ENCODE peak calls at places on chromosomes 7 and 10, in seven cellular contexts. I is K562, F is OCI-LY7, M is heart left ventricle, E is body of pancreas, G is PC-9, B is GM23338. Q is an unnamed sample.

GRCh38 chr7:159125104-159125943 is 19.3 kb downstream of the VIPR2 start:
- DNase-seq in I (no peak), F (no peak), M (no peak), E (no peak), G (no peak), B (no peak), Q (no peak)

GRCh38 chr7:115117748-115118147 is 195.9 kb downstream of the MDFIC start:
- DNase-seq in I (no peak), F (no peak), M (no peak), E (no peak), G (no peak), B (peak), Q (no peak)

GRCh38 chr7:158052381-158053095 is 535.1 kb downstream of the PTPRN2 start:
- DNase-seq in I (no peak), F (no peak), M (no peak), E (no peak), G (no peak), B (no peak), Q (no peak)

GRCh38 chr10:90560331-90560730 is 297.5 kb downstream of the HTR7 start:
- DNase-seq in I (no peak), F (no peak), M (no peak), E (no peak), G (no peak), B (no peak), Q (no peak)

GRCh38 chr10:22340362-22341189 is 4.7 kb upstream of the SPAG6 start:
- DNase-seq in I (peak), F (peak), M (peak), E (peak), G (peak), B (peak), Q (peak)

GRCh38 chr7:158586499-158587191 is 978 bp downstream of the PTPRN2 start:
- DNase-seq in I (no peak), F (no peak), M (no peak), E (peak), G (no peak), B (no peak), Q (no peak)

GRCh38 chr7:99428972-99429566 is 9.5 kb downstream of the PTCD1 start:
- DNase-seq in I (no peak), F (no peak), M (peak), E (no peak), G (no peak), B (no peak), Q (no peak)

GRCh38 chr7:29207469-29207868 is 12.9 kb downstream of the CHN2 start:
- DNase-seq in I (no peak), F (no peak), M (no peak), E (no peak), G (no peak), B (no peak), Q (peak)

GRCh38 chr10:72126184-72126871 is 38.0 kb upstream of the SPOCK2 start:
- DNase-seq in I (peak), F (peak), M (no peak), E (peak), G (no peak), B (peak), Q (no peak)

GRCh38 chr7:79317728-79318127 is 135.7 kb downstream of the MAGI2 start:
- DNase-seq in I (no peak), F (no peak), M (no peak), E (no peak), G (peak), B (peak), Q (peak)

GRCh38 chr10:88281592-88282268 is 301.4 kb downstream of the RNLS start:
- DNase-seq in I (no peak), F (peak), M (no peak), E (no peak), G (no peak), B (no peak), Q (peak)

GRCh38 chr7:27168265-27168947 is 3.1 kb upstream of the HOXA9 start:
- DNase-seq in I (no peak), F (no peak), M (peak), E (no peak), G (no peak), B (peak), Q (peak)

GRCh38 chr7:108170251-108170650 is 40.1 kb upstream of the LAMB4 start:
- DNase-seq in I (no peak), F (no peak), M (no peak), E (no peak), G (no peak), B (no peak), Q (no peak)

GRCh38 chr7:130733866-130734524 is at the start of gene KLF14:
- DNase-seq in I (peak), F (no peak), M (no peak), E (peak), G (peak), B (peak), Q (no peak)

GRCh38 chr7:122944682-122945303 is 50.7 kb downstream of the TAS2R16 start:
- DNase-seq in I (no peak), F (no peak), M (no peak), E (no peak), G (no peak), B (no peak), Q (no peak)

GRCh38 chr10:114413398-114413797 is 9.1 kb upstream of the AFAP1L2 start:
- DNase-seq in I (no peak), F (no peak), M (peak), E (peak), G (peak), B (no peak), Q (peak)

GRCh38 chr10:60238408-60239100 is 151.1 kb downstream of the ANK3 start:
- DNase-seq in I (peak), F (peak), M (no peak), E (peak), G (peak), B (peak), Q (peak)

GRCh38 chr10:110137142-110137545 is 70.3 kb upstream of the MXI1 start:
- DNase-seq in I (peak), F (peak), M (no peak), E (peak), G (no peak), B (peak), Q (peak)

GRCh38 chr7:150421831-150422230 is 28.6 kb upstream of the GIMAP8 start:
- DNase-seq in I (no peak), F (no peak), M (no peak), E (no peak), G (no peak), B (no peak), Q (no peak)

GRCh38 chr7:94053532-94053931 is 49.4 kb upstream of the BET1 start:
- DNase-seq in I (no peak), F (no peak), M (no peak), E (no peak), G (no peak), B (no peak), Q (no peak)

GRCh38 chr7:112433289-112433688 is 17.0 kb upstream of the IFRD1 start:
- DNase-seq in I (peak), F (no peak), M (no peak), E (no peak), G (no peak), B (no peak), Q (no peak)

GRCh38 chr10:94351089-94351488 is 11.7 kb downstream of the NOC3L start:
- DNase-seq in I (no peak), F (no peak), M (no peak), E (no peak), G (no peak), B (no peak), Q (no peak)

GRCh38 chr10:16779375-16779774 is 37.8 kb downstream of the RSU1 start:
- DNase-seq in I (no peak), F (no peak), M (no peak), E (peak), G (no peak), B (no peak), Q (no peak)

GRCh38 chr7:85695041-85695990 is 508.5 kb upstream of the SEMA3D start:
- DNase-seq in I (no peak), F (no peak), M (no peak), E (no peak), G (peak), B (no peak), Q (peak)

GRCh38 chr10:24453404-24453830 is 244.5 kb downstream of the KIAA1217 start:
- DNase-seq in I (no peak), F (no peak), M (no peak), E (no peak), G (no peak), B (no peak), Q (no peak)

GRCh38 chr7:133061357-133061756 is 20.5 kb downstream of the CHCHD3 start:
- DNase-seq in I (no peak), F (no peak), M (no peak), E (peak), G (no peak), B (no peak), Q (no peak)

GRCh38 chr10:110789604-110790428 is 81.9 kb upstream of the PDCD4 start:
- DNase-seq in I (no peak), F (no peak), M (no peak), E (no peak), G (no peak), B (no peak), Q (no peak)

DNA sequence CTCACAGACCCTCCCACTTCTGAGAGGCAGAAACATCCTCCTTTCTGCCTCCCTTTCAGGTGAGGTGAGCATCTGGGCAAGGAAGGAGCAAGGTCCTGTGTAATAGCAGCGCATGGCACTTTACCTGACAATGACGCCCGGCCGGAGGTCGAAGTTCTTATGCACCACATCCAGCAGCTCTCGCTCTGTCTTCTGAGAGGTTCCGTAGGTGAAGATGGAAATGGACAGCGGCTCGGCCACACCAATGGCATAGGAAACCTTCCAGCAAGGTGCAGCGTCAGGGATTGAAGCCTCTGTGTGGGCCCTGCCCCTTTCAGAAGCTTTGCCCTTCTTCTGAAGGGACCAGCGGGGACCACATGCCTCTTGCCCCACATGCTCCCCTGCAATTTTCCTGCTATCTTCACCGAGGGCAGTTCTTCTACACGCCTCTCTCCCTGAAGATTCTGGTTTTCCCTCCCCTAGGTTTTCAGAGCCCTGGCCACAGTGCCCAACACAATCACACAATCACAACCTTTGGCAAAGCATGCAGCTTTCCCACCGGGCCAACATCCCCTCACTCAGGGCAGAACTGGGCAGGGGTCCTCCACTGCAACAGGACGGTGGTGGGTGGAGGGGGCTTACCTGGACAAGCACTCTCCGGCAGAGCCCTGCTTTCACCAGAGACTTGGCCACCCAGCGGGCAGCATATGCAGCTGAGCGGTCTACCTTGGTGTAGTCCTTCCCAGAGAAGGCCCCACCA is 14.9 kb downstream of the MAT1A start:
- DNase-seq in I (no peak), F (no peak), M (no peak), E (no peak), G (no peak), B (no peak), Q (no peak)
- TF ChIP-seq CTCF in I (no peak), F (no peak), M (no peak), E (no peak), G (no peak), B (no peak), Q (no peak)

GRCh38 chr10:7383442-7383841 is 27.4 kb downstream of the SFMBT2 start:
- DNase-seq in I (peak), F (no peak), M (no peak), E (no peak), G (no peak), B (no peak), Q (no peak)
- H3K27ac ChIP-seq in I (peak), F (no peak), M (no peak), E (no peak), G (no peak), B (no peak), Q (no peak)

DNA sequence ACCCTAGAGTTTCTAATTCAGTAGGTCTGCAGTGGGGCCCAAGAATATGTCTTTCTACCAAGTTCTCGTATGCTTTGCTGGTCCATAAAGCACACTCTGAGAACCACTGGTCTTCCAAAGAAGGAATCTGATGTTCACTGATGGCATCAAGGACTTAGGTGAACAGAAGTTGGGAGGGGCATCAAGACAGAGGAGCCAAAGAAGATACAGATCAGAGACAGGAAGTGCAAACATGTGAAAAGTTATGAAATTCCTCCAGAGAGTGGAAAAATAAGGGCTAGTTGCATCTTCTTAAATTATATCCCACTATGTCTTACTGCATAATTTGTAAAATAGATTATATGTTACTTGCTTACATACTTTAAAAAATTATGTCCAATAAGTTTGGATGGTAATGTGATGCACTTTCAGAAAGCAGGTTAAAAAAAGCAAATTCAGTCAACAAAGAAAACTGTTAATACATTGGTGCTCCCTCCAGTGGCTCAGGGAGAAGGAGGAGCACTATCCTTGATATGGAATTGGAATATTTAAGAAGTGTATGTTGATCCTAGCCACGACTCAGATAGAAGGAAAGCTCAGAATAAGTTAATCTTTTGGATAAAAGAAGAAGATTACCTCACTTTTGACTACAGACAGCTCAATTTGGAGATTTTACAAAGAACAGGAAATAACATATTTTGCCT is 35.8 kb downstream of the CREB3L2 start:
- DNase-seq in I (no peak), F (no peak), M (no peak), E (no peak), G (no peak), B (no peak), Q (no peak)
- TF ChIP-seq CTCF in I (peak), F (no peak), M (no peak), E (no peak), G (no peak), B (no peak), Q (peak)

DNA sequence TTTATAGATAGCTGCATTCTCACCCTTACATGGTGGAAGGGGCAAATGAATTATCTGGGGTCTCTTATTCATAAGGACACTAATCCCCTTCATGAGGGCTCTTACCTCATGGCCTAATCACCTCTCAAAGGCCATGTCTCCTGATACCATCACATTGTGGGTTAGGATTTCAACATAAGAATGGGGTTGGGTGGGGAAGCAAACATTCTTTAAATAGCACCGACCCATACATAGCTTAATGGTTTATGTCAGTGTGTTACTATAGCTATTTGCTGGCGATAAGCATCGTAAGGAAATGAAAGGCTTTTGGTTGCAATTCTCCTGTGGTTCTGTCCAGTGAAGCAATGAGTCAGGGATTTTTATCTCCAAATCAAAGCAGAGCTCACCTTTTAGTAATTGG is 57.3 kb upstream of the GLCCI1 start:
- DNase-seq in I (no peak), F (no peak), M (no peak), E (no peak), G (peak), B (peak), Q (peak)
- H3K27ac ChIP-seq in I (no peak), F (no peak), M (no peak), E (no peak), G (peak), B (no peak), Q (no peak)